ENCODE peak calls at places on chromosomes 16 and 17, in five cellular contexts. U is naive thymus-derived CD4-positive, alpha-beta T cell; R is spleen; G is mucosa of descending colon; M is body of pancreas. L is an unnamed sample.

GRCh38 chr17:43431741-43432523 is 33.1 kb downstream of the ARL4D start:
- DNase-seq in R (no peak), U (no peak), G (no peak), M (no peak), L (no peak)

GRCh38 chr17:74987909-74988711 is 678 bp downstream of the CDR2L start:
- DNase-seq in R (peak), M (peak), U (peak), G (peak), L (no peak)

GRCh38 chr16:11236441-11236840 is 19.6 kb downstream of the SOCS1 start:
- DNase-seq in G (no peak), M (no peak), R (no peak), U (no peak), L (no peak)

GRCh38 chr17:7263071-7263800 is 958 bp upstream of the CLDN7 start:
- DNase-seq in G (peak), R (no peak), U (no peak), M (peak), L (no peak)

GRCh38 chr17:67280279-67280678 is 35.3 kb upstream of the HELZ start:
- DNase-seq in U (no peak), M (no peak), R (no peak), G (peak), L (no peak)

GRCh38 chr16:55663770-55664677 is 8.2 kb downstream of the SLC6A2 start:
- DNase-seq in G (no peak), U (no peak), M (no peak), R (no peak), L (no peak)

GRCh38 chr16:84881702-84882521 is 62.1 kb downstream of the CRISPLD2 start:
- DNase-seq in U (no peak), R (no peak), M (no peak), G (no peak), L (peak)

GRCh38 chr17:35695613-35696012 is 35.8 kb upstream of the RASL10B start:
- DNase-seq in R (no peak), M (no peak), G (no peak), U (no peak), L (no peak)

GRCh38 chr16:11258553-11259287 is 2.7 kb upstream of the SOCS1 start:
- DNase-seq in G (peak), M (peak), R (peak), U (peak), L (no peak)

GRCh38 chr16:80283450-80284392 is 257.1 kb upstream of the DYNLRB2 start:
- DNase-seq in M (no peak), G (no peak), R (no peak), U (no peak), L (no peak)

GRCh38 chr17:43855061-43855460 is 8.1 kb downstream of the CD300LG start:
- DNase-seq in R (no peak), M (no peak), G (no peak), U (no peak), L (no peak)

GRCh38 chr17:32558997-32559650 is 72.3 kb downstream of the CDK5R1 start:
- DNase-seq in M (no peak), G (no peak), U (no peak), R (no peak), L (no peak)

GRCh38 chr17:32568673-32569072 is 81.9 kb downstream of the CDK5R1 start:
- DNase-seq in G (no peak), R (no peak), U (no peak), M (no peak), L (no peak)

GRCh38 chr17:70130274-70130673 is 39.1 kb upstream of the KCNJ2 start:
- DNase-seq in M (no peak), G (no peak), U (no peak), R (no peak), L (no peak)

GRCh38 chr17:7501729-7502128 is 17.6 kb downstream of the POLR2A start:
- DNase-seq in G (peak), U (no peak), M (no peak), R (no peak), L (no peak)

GRCh38 chr17:79747508-79748295 is 17.0 kb downstream of the ENPP7 start:
- DNase-seq in M (no peak), G (peak), R (no peak), U (peak), L (no peak)

GRCh38 chr17:57714660-57715059 is 30.4 kb downstream of the CCDC182 start:
- DNase-seq in U (no peak), M (no peak), R (no peak), G (no peak), L (peak)

GRCh38 chr16:48384305-48384981 is 770 bp downstream of the SIAH1 start:
- DNase-seq in M (peak), G (peak), U (peak), R (peak), L (no peak)

GRCh38 chr17:71180801-71181385 is 939.9 kb upstream of the SOX9 start:
- DNase-seq in R (no peak), M (peak), G (no peak), U (no peak), L (peak)

GRCh38 chr17:40312893-40313659 is 4.1 kb downstream of the RARA start:
- DNase-seq in U (no peak), M (no peak), R (no peak), G (no peak), L (no peak)

GRCh38 chr16:47732806-47733150 is 271.6 kb downstream of the PHKB start:
- DNase-seq in M (no peak), G (no peak), U (no peak), R (no peak), L (peak)

GRCh38 chr17:65020284-65020683 is 36.3 kb downstream of the GNA13 start:
- DNase-seq in R (no peak), U (no peak), M (no peak), G (no peak), L (peak)

GRCh38 chr17:6686026-6686425 is 27.1 kb downstream of the SLC13A5 start:
- DNase-seq in U (no peak), R (no peak), G (no peak), M (no peak), L (no peak)

GRCh38 chr16:440627-441026 is 15.2 kb downstream of the RAB11FIP3 start:
- DNase-seq in M (no peak), U (no peak), G (no peak), R (no peak), L (no peak)

GRCh38 chr16:3938843-3939624 is 58.5 kb upstream of the CREBBP start:
- DNase-seq in M (peak), R (peak), U (peak), G (no peak), L (no peak)

GRCh38 chr16:27920391-27920891 is 143.1 kb downstream of the GSG1L start:
- DNase-seq in M (no peak), U (no peak), R (peak), G (no peak), L (no peak)

GRCh38 chr16:17723735-17724134 is 253.0 kb upstream of the XYLT1 start:
- DNase-seq in R (no peak), G (no peak), M (no peak), U (no peak), L (no peak)

DNA sequence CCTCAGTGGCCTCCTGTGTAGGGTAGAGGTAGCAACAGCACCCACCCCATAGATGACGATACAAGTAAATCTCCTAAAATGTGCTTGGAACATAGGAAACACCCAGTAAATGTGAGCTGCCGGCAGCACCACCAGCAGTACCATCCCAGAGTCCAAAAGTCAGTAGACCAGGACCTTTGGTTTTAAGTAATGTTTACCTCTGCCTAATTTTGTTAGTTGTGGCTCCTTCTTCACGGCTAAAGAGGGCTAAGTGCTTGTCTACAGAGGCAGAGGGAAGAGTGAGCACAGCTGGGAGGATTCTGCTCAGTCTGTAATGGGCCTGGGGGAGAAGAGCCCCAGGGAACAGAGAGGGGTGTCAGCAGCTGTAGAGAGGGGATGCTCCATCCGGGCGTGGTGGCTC is 91.3 kb upstream of the FBXO47 start:
- DNase-seq in M (no peak), U (no peak), R (no peak), G (no peak), L (no peak)
- H3K4me3 ChIP-seq in M (no peak), U (no peak), R (no peak), G (no peak), L (no peak)

DNA sequence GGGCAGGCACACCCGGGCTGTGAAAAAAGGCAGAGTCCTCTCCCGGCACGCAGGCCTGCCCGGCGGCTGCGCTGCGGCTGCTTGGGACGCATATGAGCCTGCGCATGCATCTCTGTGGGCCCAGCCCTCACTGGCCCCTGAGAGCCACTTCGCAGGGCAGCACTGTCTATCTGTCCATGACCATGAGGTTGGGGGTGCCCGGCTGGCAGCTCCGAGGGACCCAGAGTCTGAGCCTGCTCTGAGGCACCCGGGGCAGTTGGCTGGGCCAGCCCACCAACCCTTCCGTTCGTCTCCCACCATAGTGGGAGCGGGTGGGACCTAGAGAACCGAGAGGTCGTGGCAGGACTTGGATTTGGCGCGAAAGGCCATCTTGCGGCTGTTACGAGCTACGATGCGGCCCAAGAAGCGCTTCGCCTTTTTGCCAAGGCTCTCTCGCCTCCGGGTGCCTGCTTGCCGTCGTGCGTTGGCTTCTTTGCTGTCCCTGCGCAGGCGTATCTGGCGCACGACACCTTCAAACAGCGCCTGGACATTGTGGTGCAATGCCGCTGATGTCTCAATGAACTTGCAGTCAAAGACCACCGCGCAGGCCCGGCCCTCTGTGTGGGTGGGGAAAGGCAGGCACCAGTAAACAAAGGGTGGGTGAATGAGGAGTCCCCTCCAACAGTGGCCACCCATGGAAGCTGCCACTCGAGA is 3.2 kb upstream of the CDH16 start:
- DNase-seq in U (no peak), G (no peak), R (no peak), M (no peak), L (no peak)
- H3K4me3 ChIP-seq in U (no peak), G (no peak), R (no peak), M (no peak), L (no peak)

GRCh38 chr16:86570542-86571196 is 4.0 kb downstream of the FOXC2 start:
- DNase-seq in U (no peak), G (no peak), R (no peak), M (no peak), L (no peak)
- H3K4me3 ChIP-seq in U (no peak), G (no peak), R (no peak), M (no peak), L (peak)

GRCh38 chr17:50155115-50155819 is 4.8 kb upstream of the PPP1R9B start:
- DNase-seq in U (no peak), R (peak), M (no peak), G (no peak), L (no peak)
- H3K4me3 ChIP-seq in U (no peak), R (no peak), M (no peak), G (no peak), L (no peak)

GRCh38 chr16:2028146-2028545 is 1.4 kb downstream of the NHERF2 start:
- DNase-seq in U (no peak), M (no peak), R (no peak), G (no peak), L (no peak)
- H3K4me3 ChIP-seq in U (no peak), M (no peak), R (peak), G (no peak), L (peak)

GRCh38 chr17:26962255-26963162 is 331.4 kb upstream of the WSB1 start:
- DNase-seq in U (no peak), M (no peak), G (peak), R (peak), L (no peak)
- H3K4me3 ChIP-seq in U (no peak), M (no peak), G (no peak), R (no peak), L (no peak)